ENCODE peak calls at places on chromosomes 13 and 19, in seven cellular contexts. X, K, D, G, E, T and M are unnamed samples.

GRCh38 chr13:111280226-111280625 is 40.2 kb upstream of the TEX29 start:
- DNase-seq in X (no peak), K (no peak), D (no peak), G (no peak), E (no peak), T (no peak), M (no peak)

GRCh38 chr19:2478324-2478755 is 2.4 kb downstream of the GADD45B start:
- DNase-seq in X (peak), K (peak), D (no peak), G (peak), E (peak), T (no peak), M (peak)

GRCh38 chr19:50705422-50706019 is 14.1 kb downstream of the SHANK1 start:
- DNase-seq in X (peak), K (no peak), D (peak), G (peak), E (no peak), T (no peak), M (peak)

GRCh38 chr13:114067886-114068722 is 64.3 kb downstream of the RASA3 start:
- DNase-seq in X (no peak), K (no peak), D (no peak), G (no peak), E (no peak), T (no peak), M (no peak)

GRCh38 chr19:27775395-27775794 is 1437.6 kb downstream of the UQCRFS1 start:
- DNase-seq in X (no peak), K (no peak), D (no peak), G (no peak), E (no peak), T (no peak), M (no peak)

GRCh38 chr13:92806215-92806614 is 420.4 kb upstream of the GPC6 start:
- DNase-seq in X (no peak), K (no peak), D (no peak), G (no peak), E (no peak), T (no peak), M (peak)

GRCh38 chr13:33445476-33445875 is 159.9 kb upstream of the STARD13 start:
- DNase-seq in X (no peak), K (no peak), D (no peak), G (no peak), E (no peak), T (no peak), M (no peak)

GRCh38 chr19:10353793-10354391 is 14.5 kb upstream of the ICAM3 start:
- DNase-seq in X (no peak), K (no peak), D (peak), G (peak), E (peak), T (no peak), M (peak)

GRCh38 chr19:4966591-4966990 is 2.3 kb upstream of the KDM4B start:
- DNase-seq in X (no peak), K (no peak), D (no peak), G (no peak), E (no peak), T (no peak), M (no peak)

GRCh38 chr19:46901701-46902401 is 41.1 kb downstream of the ARHGAP35 start:
- DNase-seq in X (no peak), K (no peak), D (peak), G (no peak), E (no peak), T (no peak), M (peak)

GRCh38 chr19:53254451-53255341 is at the start of gene ZNF677:
- DNase-seq in X (peak), K (peak), D (peak), G (peak), E (peak), T (peak), M (peak)

GRCh38 chr19:35793381-35794165 is 18.2 kb downstream of the ARHGAP33 start:
- DNase-seq in X (no peak), K (no peak), D (no peak), G (no peak), E (no peak), T (no peak), M (no peak)

GRCh38 chr13:79386125-79386822 is 19.8 kb downstream of the RBM26 start:
- DNase-seq in X (no peak), K (no peak), D (peak), G (no peak), E (no peak), T (no peak), M (no peak)

GRCh38 chr19:42421591-42422031 is 5.6 kb downstream of the LIPE start:
- DNase-seq in X (peak), K (no peak), D (peak), G (no peak), E (no peak), T (no peak), M (no peak)

GRCh38 chr19:887072-887471 is 5.9 kb downstream of the MED16 start:
- DNase-seq in X (peak), K (no peak), D (no peak), G (peak), E (no peak), T (peak), M (peak)

GRCh38 chr19:50207730-50208129 is 4.3 kb downstream of the MYH14 start:
- DNase-seq in X (no peak), K (no peak), D (no peak), G (no peak), E (no peak), T (no peak), M (no peak)

GRCh38 chr19:46017095-46017429 is 5.8 kb downstream of the PGLYRP1 start:
- DNase-seq in X (no peak), K (no peak), D (no peak), G (no peak), E (no peak), T (no peak), M (no peak)

GRCh38 chr13:74193391-74193790 is 59.2 kb upstream of the KLF12 start:
- DNase-seq in X (no peak), K (no peak), D (no peak), G (no peak), E (no peak), T (no peak), M (no peak)

GRCh38 chr13:44243198-44243852 is 130.3 kb upstream of the SERP2 start:
- DNase-seq in X (no peak), K (no peak), D (peak), G (peak), E (no peak), T (no peak), M (peak)

GRCh38 chr19:29390742-29391141 is 135.1 kb upstream of the VSTM2B start:
- DNase-seq in X (no peak), K (no peak), D (no peak), G (no peak), E (no peak), T (no peak), M (no peak)

GRCh38 chr19:29266001-29266400 is 53.0 kb upstream of the UQCRFS1 start:
- DNase-seq in X (no peak), K (no peak), D (no peak), G (no peak), E (no peak), T (no peak), M (no peak)

GRCh38 chr13:100527644-100528043 is 60.9 kb downstream of the GGACT start:
- DNase-seq in X (no peak), K (no peak), D (no peak), G (no peak), E (no peak), T (no peak), M (no peak)

GRCh38 chr13:28574617-28575142 is 79.8 kb upstream of the FLT1 start:
- DNase-seq in X (peak), K (no peak), D (peak), G (no peak), E (no peak), T (peak), M (peak)

GRCh38 chr13:106493569-106493968 is 41.9 kb downstream of the EFNB2 start:
- DNase-seq in X (no peak), K (no peak), D (no peak), G (no peak), E (no peak), T (no peak), M (no peak)

GRCh38 chr19:7869453-7869909 is 4.7 kb downstream of the PRR36 start:
- DNase-seq in X (no peak), K (peak), D (peak), G (peak), E (peak), T (no peak), M (peak)

GRCh38 chr19:51148571-51148970 is 6.5 kb downstream of the SIGLEC7 start:
- DNase-seq in X (no peak), K (no peak), D (no peak), G (no peak), E (no peak), T (no peak), M (no peak)

GRCh38 chr19:21611659-21612402 is 106.4 kb downstream of the ZNF429 start:
- DNase-seq in X (no peak), K (no peak), D (no peak), G (no peak), E (no peak), T (no peak), M (no peak)

GRCh38 chr19:28168557-28168956 is 1044.4 kb downstream of the UQCRFS1 start:
- DNase-seq in X (no peak), K (no peak), D (no peak), G (peak), E (no peak), T (no peak), M (no peak)

GRCh38 chr19:1397838-1398237 is 3.5 kb downstream of the GAMT start:
- DNase-seq in X (no peak), K (no peak), D (no peak), G (no peak), E (no peak), T (no peak), M (no peak)

GRCh38 chr13:94318418-94318817 is 161.1 kb downstream of the DCT start:
- DNase-seq in X (no peak), K (no peak), D (no peak), G (no peak), E (no peak), T (no peak), M (peak)

GRCh38 chr13:90230311-90230710 is 1117.2 kb upstream of the MIR17HG start:
- DNase-seq in X (no peak), K (no peak), D (no peak), G (no peak), E (peak), T (no peak), M (no peak)

GRCh38 chr19:54160948-54161347 is 1.4 kb upstream of the LENG1 start:
- DNase-seq in X (no peak), K (no peak), D (no peak), G (no peak), E (no peak), T (no peak), M (no peak)